ENCODE peak calls at places on chromosomes 7 and 10, in nine cellular contexts. One of them, this sample, is unnamed.

GRCh38 chr10:66550351-66550750 is 375.5 kb upstream of the LRRTM3 start:
- DNase-seq in Peyer's patch: no peak
- DNase-seq in uterus: no peak
- DNase-seq in spleen: no peak
- DNase-seq in GM12892: no peak
- DNase-seq in right lobe of liver: no peak
- DNase-seq in GM12891: no peak
- DNase-seq in gastrocnemius medialis: no peak
- DNase-seq in A549: no peak
- DNase-seq in this sample: no peak

GRCh38 chr7:1555813-1556540 is at the start of gene TMEM184A:
- DNase-seq in GM12891: no peak
- DNase-seq in gastrocnemius medialis: peak
- DNase-seq in GM12892: peak
- DNase-seq in Peyer's patch: peak
- DNase-seq in right lobe of liver: peak
- DNase-seq in spleen: no peak
- DNase-seq in A549: peak
- DNase-seq in uterus: no peak
- DNase-seq in this sample: no peak

GRCh38 chr7:93447509-93447908 is 127.0 kb downstream of the CALCR start:
- DNase-seq in A549: no peak
- DNase-seq in GM12892: no peak
- DNase-seq in GM12891: no peak
- DNase-seq in uterus: no peak
- DNase-seq in gastrocnemius medialis: no peak
- DNase-seq in right lobe of liver: no peak
- DNase-seq in Peyer's patch: no peak
- DNase-seq in spleen: no peak
- DNase-seq in this sample: no peak

GRCh38 chr10:73039635-73040034 is 57.0 kb downstream of the P4HA1 start:
- DNase-seq in GM12891: no peak
- DNase-seq in A549: no peak
- DNase-seq in Peyer's patch: no peak
- DNase-seq in right lobe of liver: no peak
- DNase-seq in GM12892: no peak
- DNase-seq in gastrocnemius medialis: peak
- DNase-seq in spleen: no peak
- DNase-seq in uterus: no peak
- DNase-seq in this sample: no peak

GRCh38 chr10:126536148-126536547 is 134.3 kb downstream of the C10orf90 start:
- DNase-seq in GM12891: no peak
- DNase-seq in A549: no peak
- DNase-seq in uterus: no peak
- DNase-seq in GM12892: no peak
- DNase-seq in gastrocnemius medialis: no peak
- DNase-seq in right lobe of liver: no peak
- DNase-seq in spleen: no peak
- DNase-seq in Peyer's patch: no peak
- DNase-seq in this sample: no peak

GRCh38 chr10:133159950-133160812 is at the start of gene KNDC1:
- DNase-seq in GM12892: no peak
- DNase-seq in Peyer's patch: peak
- DNase-seq in A549: peak
- DNase-seq in gastrocnemius medialis: no peak
- DNase-seq in GM12891: no peak
- DNase-seq in uterus: no peak
- DNase-seq in spleen: peak
- DNase-seq in right lobe of liver: peak
- DNase-seq in this sample: no peak

GRCh38 chr10:112721080-112721698 is 228.9 kb upstream of the TCF7L2 start:
- DNase-seq in GM12892: no peak
- DNase-seq in spleen: no peak
- DNase-seq in GM12891: peak
- DNase-seq in right lobe of liver: no peak
- DNase-seq in uterus: no peak
- DNase-seq in A549: peak
- DNase-seq in gastrocnemius medialis: no peak
- DNase-seq in Peyer's patch: no peak
- DNase-seq in this sample: no peak

GRCh38 chr7:19215421-19215820 is 70.2 kb upstream of the FERD3L start:
- DNase-seq in Peyer's patch: no peak
- DNase-seq in right lobe of liver: no peak
- DNase-seq in GM12892: no peak
- DNase-seq in spleen: no peak
- DNase-seq in A549: no peak
- DNase-seq in gastrocnemius medialis: no peak
- DNase-seq in uterus: no peak
- DNase-seq in GM12891: no peak
- DNase-seq in this sample: no peak

GRCh38 chr10:24394479-24395190 is 185.7 kb downstream of the KIAA1217 start:
- DNase-seq in gastrocnemius medialis: no peak
- DNase-seq in A549: no peak
- DNase-seq in uterus: no peak
- DNase-seq in spleen: no peak
- DNase-seq in GM12891: no peak
- DNase-seq in GM12892: no peak
- DNase-seq in Peyer's patch: no peak
- DNase-seq in right lobe of liver: no peak
- DNase-seq in this sample: no peak

GRCh38 chr7:150384406-150385239 is 5.5 kb downstream of the ZNF775 start:
- DNase-seq in spleen: no peak
- DNase-seq in uterus: no peak
- DNase-seq in right lobe of liver: peak
- DNase-seq in gastrocnemius medialis: no peak
- DNase-seq in GM12891: no peak
- DNase-seq in GM12892: no peak
- DNase-seq in A549: no peak
- DNase-seq in Peyer's patch: no peak
- DNase-seq in this sample: no peak

GRCh38 chr10:1938317-1938716 is 201.0 kb upstream of the ADARB2 start:
- DNase-seq in A549: no peak
- DNase-seq in Peyer's patch: no peak
- DNase-seq in GM12891: no peak
- DNase-seq in uterus: no peak
- DNase-seq in right lobe of liver: no peak
- DNase-seq in gastrocnemius medialis: no peak
- DNase-seq in GM12892: no peak
- DNase-seq in spleen: no peak
- DNase-seq in this sample: no peak

GRCh38 chr7:88111136-88111748 is 108.6 kb downstream of the SRI start:
- DNase-seq in spleen: no peak
- DNase-seq in A549: peak
- DNase-seq in GM12891: no peak
- DNase-seq in Peyer's patch: no peak
- DNase-seq in right lobe of liver: no peak
- DNase-seq in gastrocnemius medialis: no peak
- DNase-seq in GM12892: no peak
- DNase-seq in uterus: no peak
- DNase-seq in this sample: no peak

GRCh38 chr10:69684020-69684980 is 54.3 kb downstream of the FAM241B start:
- DNase-seq in gastrocnemius medialis: no peak
- DNase-seq in Peyer's patch: peak
- DNase-seq in right lobe of liver: peak
- DNase-seq in uterus: peak
- DNase-seq in GM12891: no peak
- DNase-seq in A549: no peak
- DNase-seq in spleen: no peak
- DNase-seq in GM12892: no peak
- DNase-seq in this sample: no peak

GRCh38 chr7:12119638-12120303 is 91.3 kb upstream of the TMEM106B start:
- DNase-seq in GM12891: no peak
- DNase-seq in uterus: no peak
- DNase-seq in right lobe of liver: no peak
- DNase-seq in gastrocnemius medialis: no peak
- DNase-seq in GM12892: no peak
- DNase-seq in spleen: no peak
- DNase-seq in A549: no peak
- DNase-seq in Peyer's patch: no peak
- DNase-seq in this sample: no peak

GRCh38 chr10:62815373-62816111 is 624 bp downstream of the EGR2 start:
- DNase-seq in Peyer's patch: peak
- DNase-seq in spleen: peak
- DNase-seq in gastrocnemius medialis: no peak
- DNase-seq in uterus: no peak
- DNase-seq in GM12892: no peak
- DNase-seq in GM12891: no peak
- DNase-seq in A549: no peak
- DNase-seq in right lobe of liver: peak
- DNase-seq in this sample: no peak

GRCh38 chr10:47335906-47336305 is 12.3 kb upstream of the RBP3 start:
- DNase-seq in right lobe of liver: no peak
- DNase-seq in spleen: no peak
- DNase-seq in GM12891: no peak
- DNase-seq in gastrocnemius medialis: no peak
- DNase-seq in A549: no peak
- DNase-seq in GM12892: no peak
- DNase-seq in uterus: no peak
- DNase-seq in Peyer's patch: no peak
- DNase-seq in this sample: no peak

GRCh38 chr10:123687758-123688157 is 21.6 kb downstream of the GPR26 start:
- DNase-seq in uterus: no peak
- DNase-seq in A549: no peak
- DNase-seq in right lobe of liver: no peak
- DNase-seq in GM12892: no peak
- DNase-seq in spleen: no peak
- DNase-seq in GM12891: no peak
- DNase-seq in gastrocnemius medialis: no peak
- DNase-seq in Peyer's patch: peak
- DNase-seq in this sample: no peak

GRCh38 chr10:123685260-123685659 is 19.1 kb downstream of the GPR26 start:
- DNase-seq in uterus: no peak
- DNase-seq in GM12892: no peak
- DNase-seq in right lobe of liver: no peak
- DNase-seq in A549: no peak
- DNase-seq in gastrocnemius medialis: no peak
- DNase-seq in GM12891: no peak
- DNase-seq in spleen: no peak
- DNase-seq in Peyer's patch: no peak
- DNase-seq in this sample: no peak

DNA sequence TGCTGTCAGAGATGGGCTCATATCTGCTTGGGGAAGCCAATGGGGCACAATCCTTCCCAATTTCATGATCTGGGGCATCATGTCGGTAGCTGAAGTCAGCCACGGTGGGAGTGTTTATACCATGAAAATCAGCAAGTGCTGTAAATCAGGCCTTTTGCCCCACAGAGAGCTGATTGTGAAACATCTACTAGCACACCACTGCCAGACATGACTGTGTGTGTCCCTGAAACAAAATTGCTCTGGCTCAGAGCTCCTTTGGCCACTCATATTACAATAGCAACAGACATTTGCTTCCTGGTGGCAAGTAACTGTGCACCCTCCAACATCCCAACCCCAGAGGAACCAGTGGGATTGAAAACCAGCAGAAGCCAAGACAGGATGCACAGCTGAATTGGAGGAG is 23.7 kb downstream of the GPR26 start:
- DNase-seq in gastrocnemius medialis: no peak
- DNase-seq in A549: no peak
- DNase-seq in right lobe of liver: no peak
- DNase-seq in GM12891: no peak
- DNase-seq in GM12892: no peak
- DNase-seq in uterus: no peak
- DNase-seq in spleen: no peak
- DNase-seq in Peyer's patch: no peak
- DNase-seq in this sample: no peak
- TF ChIP-seq POLR2A in gastrocnemius medialis: no peak
- TF ChIP-seq POLR2A in A549: no peak
- TF ChIP-seq POLR2A in right lobe of liver: no peak
- TF ChIP-seq POLR2A in GM12891: no peak
- TF ChIP-seq POLR2A in GM12892: no peak
- TF ChIP-seq POLR2A in uterus: no peak
- TF ChIP-seq POLR2A in spleen: no peak
- TF ChIP-seq POLR2A in Peyer's patch: no peak
- TF ChIP-seq POLR2A in this sample: no peak

GRCh38 chr10:32141018-32141807 is 85.0 kb upstream of the KIF5B start:
- DNase-seq in uterus: no peak
- DNase-seq in spleen: no peak
- DNase-seq in right lobe of liver: no peak
- DNase-seq in A549: no peak
- DNase-seq in Peyer's patch: no peak
- DNase-seq in GM12891: no peak
- DNase-seq in gastrocnemius medialis: no peak
- DNase-seq in GM12892: no peak
- DNase-seq in this sample: no peak
- TF ChIP-seq POLR2A in uterus: no peak
- TF ChIP-seq POLR2A in spleen: no peak
- TF ChIP-seq POLR2A in right lobe of liver: no peak
- TF ChIP-seq POLR2A in A549: no peak
- TF ChIP-seq POLR2A in Peyer's patch: no peak
- TF ChIP-seq POLR2A in GM12891: no peak
- TF ChIP-seq POLR2A in gastrocnemius medialis: no peak
- TF ChIP-seq POLR2A in GM12892: no peak
- TF ChIP-seq POLR2A in this sample: no peak

GRCh38 chr7:157690833-157691382 is 354.1 kb downstream of the DNAJB6 start:
- DNase-seq in right lobe of liver: peak
- DNase-seq in GM12892: no peak
- DNase-seq in uterus: peak
- DNase-seq in GM12891: no peak
- DNase-seq in A549: no peak
- DNase-seq in spleen: peak
- DNase-seq in gastrocnemius medialis: peak
- DNase-seq in Peyer's patch: peak
- DNase-seq in this sample: no peak
- TF ChIP-seq POLR2A in right lobe of liver: no peak
- TF ChIP-seq POLR2A in GM12892: no peak
- TF ChIP-seq POLR2A in uterus: no peak
- TF ChIP-seq POLR2A in GM12891: no peak
- TF ChIP-seq POLR2A in A549: no peak
- TF ChIP-seq POLR2A in spleen: no peak
- TF ChIP-seq POLR2A in gastrocnemius medialis: no peak
- TF ChIP-seq POLR2A in Peyer's patch: no peak
- TF ChIP-seq POLR2A in this sample: no peak

GRCh38 chr7:130872756-130873448 is 138.9 kb upstream of the KLF14 start:
- DNase-seq in GM12891: no peak
- DNase-seq in uterus: no peak
- DNase-seq in right lobe of liver: no peak
- DNase-seq in Peyer's patch: no peak
- DNase-seq in A549: no peak
- DNase-seq in spleen: no peak
- DNase-seq in gastrocnemius medialis: no peak
- DNase-seq in GM12892: no peak
- DNase-seq in this sample: no peak

GRCh38 chr7:130875265-130875741 is 141.3 kb upstream of the KLF14 start:
- DNase-seq in GM12891: peak
- DNase-seq in GM12892: no peak
- DNase-seq in spleen: peak
- DNase-seq in uterus: no peak
- DNase-seq in gastrocnemius medialis: peak
- DNase-seq in A549: peak
- DNase-seq in right lobe of liver: peak
- DNase-seq in Peyer's patch: no peak
- DNase-seq in this sample: no peak

GRCh38 chr7:130872341-130872740 is 138.3 kb upstream of the KLF14 start:
- DNase-seq in gastrocnemius medialis: peak
- DNase-seq in right lobe of liver: no peak
- DNase-seq in A549: no peak
- DNase-seq in GM12892: no peak
- DNase-seq in uterus: no peak
- DNase-seq in GM12891: no peak
- DNase-seq in Peyer's patch: no peak
- DNase-seq in spleen: no peak
- DNase-seq in this sample: no peak

GRCh38 chr7:130875901-130876300 is 141.9 kb upstream of the KLF14 start:
- DNase-seq in A549: no peak
- DNase-seq in gastrocnemius medialis: no peak
- DNase-seq in GM12891: no peak
- DNase-seq in spleen: no peak
- DNase-seq in right lobe of liver: no peak
- DNase-seq in uterus: no peak
- DNase-seq in GM12892: no peak
- DNase-seq in Peyer's patch: no peak
- DNase-seq in this sample: no peak

GRCh38 chr7:130874071-130874915 is 140.3 kb upstream of the KLF14 start:
- DNase-seq in uterus: no peak
- DNase-seq in spleen: no peak
- DNase-seq in gastrocnemius medialis: no peak
- DNase-seq in A549: no peak
- DNase-seq in GM12891: no peak
- DNase-seq in right lobe of liver: no peak
- DNase-seq in GM12892: no peak
- DNase-seq in Peyer's patch: no peak
- DNase-seq in this sample: no peak
- TF ChIP-seq POLR2A in uterus: no peak
- TF ChIP-seq POLR2A in spleen: no peak
- TF ChIP-seq POLR2A in gastrocnemius medialis: no peak
- TF ChIP-seq POLR2A in A549: no peak
- TF ChIP-seq POLR2A in GM12891: no peak
- TF ChIP-seq POLR2A in right lobe of liver: no peak
- TF ChIP-seq POLR2A in GM12892: no peak
- TF ChIP-seq POLR2A in Peyer's patch: no peak
- TF ChIP-seq POLR2A in this sample: no peak